ENCODE peak calls at places on chromosomes 7 and 10, in five cellular contexts. One of them, this sample, is unnamed.

GRCh38 chr10:62613429-62613828 is 191.1 kb upstream of the ADO start:
- DNase-seq in ELR: no peak
- DNase-seq in A549: peak
- DNase-seq in GM10248: no peak
- DNase-seq in stimulated activated CD4-positive, alpha-beta T cell treated with anti-CD3 and anti-CD28 coated beads, TNF-alpha, amount 100 ng/mL, for 24 hours: no peak
- DNase-seq in this sample: no peak

GRCh38 chr10:78223088-78223487 is 189.4 kb downstream of the RPS24 start:
- DNase-seq in stimulated activated CD4-positive, alpha-beta T cell treated with anti-CD3 and anti-CD28 coated beads, TNF-alpha, amount 100 ng/mL, for 24 hours: no peak
- DNase-seq in GM10248: no peak
- DNase-seq in A549: no peak
- DNase-seq in ELR: no peak
- DNase-seq in this sample: no peak

GRCh38 chr10:7385114-7385513 is 25.7 kb downstream of the SFMBT2 start:
- DNase-seq in GM10248: no peak
- DNase-seq in A549: no peak
- DNase-seq in ELR: no peak
- DNase-seq in stimulated activated CD4-positive, alpha-beta T cell treated with anti-CD3 and anti-CD28 coated beads, TNF-alpha, amount 100 ng/mL, for 24 hours: no peak
- DNase-seq in this sample: no peak

GRCh38 chr7:129989466-129989865 is 36.7 kb upstream of the UBE2H start:
- DNase-seq in GM10248: peak
- DNase-seq in stimulated activated CD4-positive, alpha-beta T cell treated with anti-CD3 and anti-CD28 coated beads, TNF-alpha, amount 100 ng/mL, for 24 hours: peak
- DNase-seq in A549: no peak
- DNase-seq in ELR: no peak
- DNase-seq in this sample: no peak

GRCh38 chr10:124125305-124126116 is 32.1 kb upstream of the CHST15 start:
- DNase-seq in stimulated activated CD4-positive, alpha-beta T cell treated with anti-CD3 and anti-CD28 coated beads, TNF-alpha, amount 100 ng/mL, for 24 hours: no peak
- DNase-seq in ELR: peak
- DNase-seq in GM10248: no peak
- DNase-seq in A549: peak
- DNase-seq in this sample: peak

GRCh38 chr10:52146766-52147165 is 167.3 kb upstream of the DKK1 start:
- DNase-seq in A549: peak
- DNase-seq in stimulated activated CD4-positive, alpha-beta T cell treated with anti-CD3 and anti-CD28 coated beads, TNF-alpha, amount 100 ng/mL, for 24 hours: no peak
- DNase-seq in GM10248: no peak
- DNase-seq in ELR: no peak
- DNase-seq in this sample: no peak

GRCh38 chr10:16952610-16953009 is 135.4 kb upstream of the RSU1 start:
- DNase-seq in A549: no peak
- DNase-seq in ELR: no peak
- DNase-seq in GM10248: no peak
- DNase-seq in stimulated activated CD4-positive, alpha-beta T cell treated with anti-CD3 and anti-CD28 coated beads, TNF-alpha, amount 100 ng/mL, for 24 hours: no peak
- DNase-seq in this sample: no peak

GRCh38 chr10:73106301-73106700 is 4.0 kb upstream of the NUDT13 start:
- DNase-seq in A549: no peak
- DNase-seq in ELR: no peak
- DNase-seq in GM10248: no peak
- DNase-seq in stimulated activated CD4-positive, alpha-beta T cell treated with anti-CD3 and anti-CD28 coated beads, TNF-alpha, amount 100 ng/mL, for 24 hours: no peak
- DNase-seq in this sample: no peak

GRCh38 chr7:94005753-94006152 is 1.6 kb upstream of the BET1 start:
- DNase-seq in GM10248: no peak
- DNase-seq in A549: no peak
- DNase-seq in ELR: no peak
- DNase-seq in stimulated activated CD4-positive, alpha-beta T cell treated with anti-CD3 and anti-CD28 coated beads, TNF-alpha, amount 100 ng/mL, for 24 hours: no peak
- DNase-seq in this sample: no peak

GRCh38 chr10:9076066-9076465 is 1021.6 kb downstream of the GATA3 start:
- DNase-seq in A549: no peak
- DNase-seq in GM10248: no peak
- DNase-seq in stimulated activated CD4-positive, alpha-beta T cell treated with anti-CD3 and anti-CD28 coated beads, TNF-alpha, amount 100 ng/mL, for 24 hours: no peak
- DNase-seq in ELR: no peak
- DNase-seq in this sample: no peak

GRCh38 chr7:4261038-4261960 is 420.8 kb upstream of the FOXK1 start:
- DNase-seq in GM10248: no peak
- DNase-seq in A549: no peak
- DNase-seq in stimulated activated CD4-positive, alpha-beta T cell treated with anti-CD3 and anti-CD28 coated beads, TNF-alpha, amount 100 ng/mL, for 24 hours: no peak
- DNase-seq in ELR: no peak
- DNase-seq in this sample: no peak

GRCh38 chr7:27123477-27124053 is 7.0 kb downstream of the HOXA4 start:
- DNase-seq in ELR: no peak
- DNase-seq in stimulated activated CD4-positive, alpha-beta T cell treated with anti-CD3 and anti-CD28 coated beads, TNF-alpha, amount 100 ng/mL, for 24 hours: no peak
- DNase-seq in A549: no peak
- DNase-seq in GM10248: no peak
- DNase-seq in this sample: no peak

GRCh38 chr7:38760226-38760625 is 129.1 kb upstream of the AMPH start:
- DNase-seq in A549: no peak
- DNase-seq in stimulated activated CD4-positive, alpha-beta T cell treated with anti-CD3 and anti-CD28 coated beads, TNF-alpha, amount 100 ng/mL, for 24 hours: no peak
- DNase-seq in GM10248: no peak
- DNase-seq in ELR: no peak
- DNase-seq in this sample: no peak

GRCh38 chr7:159022238-159022993 is 122.3 kb downstream of the VIPR2 start:
- DNase-seq in ELR: peak
- DNase-seq in stimulated activated CD4-positive, alpha-beta T cell treated with anti-CD3 and anti-CD28 coated beads, TNF-alpha, amount 100 ng/mL, for 24 hours: no peak
- DNase-seq in A549: peak
- DNase-seq in GM10248: no peak
- DNase-seq in this sample: no peak

GRCh38 chr7:130063036-130063435 is 7.3 kb upstream of the KLHDC10 start:
- DNase-seq in GM10248: no peak
- DNase-seq in A549: peak
- DNase-seq in stimulated activated CD4-positive, alpha-beta T cell treated with anti-CD3 and anti-CD28 coated beads, TNF-alpha, amount 100 ng/mL, for 24 hours: peak
- DNase-seq in ELR: peak
- DNase-seq in this sample: peak

GRCh38 chr10:32412499-32412853 is 33.5 kb upstream of the CCDC7 start:
- DNase-seq in A549: no peak
- DNase-seq in ELR: peak
- DNase-seq in GM10248: no peak
- DNase-seq in stimulated activated CD4-positive, alpha-beta T cell treated with anti-CD3 and anti-CD28 coated beads, TNF-alpha, amount 100 ng/mL, for 24 hours: no peak
- DNase-seq in this sample: no peak

GRCh38 chr10:90969947-90970673 is 49.2 kb upstream of the ANKRD1 start:
- DNase-seq in A549: peak
- DNase-seq in GM10248: no peak
- DNase-seq in stimulated activated CD4-positive, alpha-beta T cell treated with anti-CD3 and anti-CD28 coated beads, TNF-alpha, amount 100 ng/mL, for 24 hours: no peak
- DNase-seq in ELR: peak
- DNase-seq in this sample: no peak

GRCh38 chr7:69395072-69395714 is 203.1 kb upstream of the AUTS2 start:
- DNase-seq in A549: peak
- DNase-seq in GM10248: no peak
- DNase-seq in stimulated activated CD4-positive, alpha-beta T cell treated with anti-CD3 and anti-CD28 coated beads, TNF-alpha, amount 100 ng/mL, for 24 hours: no peak
- DNase-seq in ELR: peak
- DNase-seq in this sample: no peak

GRCh38 chr7:81339946-81340345 is 421.1 kb upstream of the SEMA3C start:
- DNase-seq in stimulated activated CD4-positive, alpha-beta T cell treated with anti-CD3 and anti-CD28 coated beads, TNF-alpha, amount 100 ng/mL, for 24 hours: no peak
- DNase-seq in ELR: no peak
- DNase-seq in GM10248: no peak
- DNase-seq in A549: no peak
- DNase-seq in this sample: no peak

GRCh38 chr10:131166486-131166885 is 145.0 kb downstream of the TCERG1L start:
- DNase-seq in stimulated activated CD4-positive, alpha-beta T cell treated with anti-CD3 and anti-CD28 coated beads, TNF-alpha, amount 100 ng/mL, for 24 hours: no peak
- DNase-seq in A549: no peak
- DNase-seq in ELR: no peak
- DNase-seq in GM10248: no peak
- DNase-seq in this sample: no peak

GRCh38 chr10:23197416-23197861 is 5.3 kb downstream of the PTF1A start:
- DNase-seq in ELR: no peak
- DNase-seq in GM10248: peak
- DNase-seq in stimulated activated CD4-positive, alpha-beta T cell treated with anti-CD3 and anti-CD28 coated beads, TNF-alpha, amount 100 ng/mL, for 24 hours: no peak
- DNase-seq in A549: no peak
- DNase-seq in this sample: no peak